ENCODE peak calls at places on chromosome X, in five cellular contexts. I is stimulated activated naive B cell treated with anti-CD40 and anti-IgM and Interleukin-4, amounts not matched to agents 10 μg/mL and 1 μg/mL and 100 μg/mL, for 72 hours; S is activated T-helper 1 cell treated with anti-CD3 and anti-CD28 coated beads, Interleukin-2, amount 50 U/mL, for 16 hours; F is activated naive CD4-positive, alpha-beta T cell; A is ELR. Y is an unnamed sample.

GRCh38 chrX:118901991-118902390 is 72.4 kb upstream of the LONRF3 start:
- DNase-seq in I (no peak), S (no peak), F (no peak), A (no peak), Y (no peak)

GRCh38 chrX:7614616-7615015 is 228.4 kb upstream of the VCX start:
- DNase-seq in I (no peak), S (no peak), F (no peak), A (no peak), Y (no peak)

GRCh38 chrX:154484255-154485149 is 1.9 kb downstream of the UBL4A start:
- DNase-seq in I (no peak), S (no peak), F (no peak), A (peak), Y (no peak)

GRCh38 chrX:139106111-139106510 is 394.6 kb upstream of the FGF13 start:
- DNase-seq in I (no peak), S (no peak), F (no peak), A (peak), Y (no peak)

GRCh38 chrX:36650622-36651021 is 357.5 kb upstream of the FAM47C start:
- DNase-seq in I (no peak), S (no peak), F (no peak), A (no peak), Y (no peak)

GRCh38 chrX:40167240-40168182 is 69.8 kb upstream of the BCOR start:
- DNase-seq in I (no peak), S (no peak), F (no peak), A (peak), Y (no peak)

GRCh38 chrX:153791104-153791852 is 2.9 kb downstream of the IDH3G start:
- DNase-seq in I (no peak), S (no peak), F (no peak), A (no peak), Y (no peak)

GRCh38 chrX:139784788-139785187 is 76.8 kb upstream of the MCF2 start:
- DNase-seq in I (no peak), S (no peak), F (no peak), A (no peak), Y (no peak)

GRCh38 chrX:25597561-25597960 is 540.6 kb upstream of the MAGEB18 start:
- DNase-seq in I (no peak), S (no peak), F (no peak), A (no peak), Y (no peak)

GRCh38 chrX:109635151-109635550 is 10.2 kb upstream of the KCNE5 start:
- DNase-seq in I (no peak), S (no peak), F (no peak), A (peak), Y (no peak)

GRCh38 chrX:10360121-10360520 is 203.3 kb downstream of the CLCN4 start:
- DNase-seq in I (no peak), S (no peak), F (no peak), A (no peak), Y (no peak)

GRCh38 chrX:15515931-15516330 is 15.3 kb downstream of the BMX start:
- DNase-seq in I (no peak), S (no peak), F (no peak), A (no peak), Y (no peak)

GRCh38 chrX:154714925-154715324 is 36.0 kb downstream of the GAB3 start:
- DNase-seq in I (peak), S (no peak), F (no peak), A (peak), Y (no peak)

GRCh38 chrX:10119399-10119990 is 37.3 kb upstream of the CLCN4 start:
- DNase-seq in I (peak), S (peak), F (peak), A (peak), Y (no peak)

GRCh38 chrX:18654873-18655836 is 16.8 kb downstream of the RS1 start:
- DNase-seq in I (no peak), S (no peak), F (no peak), A (no peak), Y (no peak)

GRCh38 chrX:113384628-113385027 is 544.0 kb upstream of the AMOT start:
- DNase-seq in I (no peak), S (no peak), F (no peak), A (peak), Y (no peak)

GRCh38 chrX:10513974-10514373 is 106.4 kb downstream of the MID1 start:
- DNase-seq in I (no peak), S (no peak), F (no peak), A (no peak), Y (no peak)

GRCh38 chrX:43474321-43474720 is 181.8 kb upstream of the MAOA start:
- DNase-seq in I (no peak), S (no peak), F (no peak), A (no peak), Y (no peak)

GRCh38 chrX:16843208-16843909 is 26.8 kb downstream of the RBBP7 start:
- DNase-seq in I (no peak), S (no peak), F (no peak), A (no peak), Y (no peak)

GRCh38 chrX:155094468-155095061 is 23.3 kb downstream of the BRCC3 start:
- DNase-seq in I (no peak), S (no peak), F (no peak), A (peak), Y (no peak)

GRCh38 chrX:154019633-154020499 is at the start of gene IRAK1:
- DNase-seq in I (peak), S (no peak), F (no peak), A (peak), Y (peak)

GRCh38 chrX:17560385-17560784 is 176.9 kb upstream of the SCML1 start:
- DNase-seq in I (no peak), S (no peak), F (no peak), A (no peak), Y (no peak)

GRCh38 chrX:133415276-133416105 is at the start of gene GPC4:
- DNase-seq in I (no peak), S (no peak), F (no peak), A (no peak), Y (no peak)

GRCh38 chrX:11665144-11666040 is at the start of gene ARHGAP6:
- DNase-seq in I (no peak), S (no peak), F (no peak), A (peak), Y (no peak)